ENCODE peak calls at places on chromosomes 16 and 17, in seven cellular contexts. K, C, X, Q, B, U and V are unnamed samples. For H3K4me1, the result is how much of the 10 kb centered on the place peaks cover.

GRCh38 chr17:37220609-37220953 is 155.2 kb upstream of the C17orf78 start:
- DNase-seq in K (peak), C (no peak), X (no peak), Q (no peak), B (no peak), U (no peak), V (no peak)

GRCh38 chr17:705863-706262 is 8.8 kb downstream of the VPS53 start:
- DNase-seq in K (no peak), C (no peak), X (no peak), Q (no peak), B (no peak), U (no peak), V (no peak)

GRCh38 chr16:78286076-78286475 is 186.6 kb downstream of the WWOX start:
- DNase-seq in K (no peak), C (no peak), X (no peak), Q (no peak), B (no peak), U (no peak), V (no peak)

GRCh38 chr16:59259964-59260348 is 525.8 kb upstream of the GOT2 start:
- DNase-seq in K (no peak), C (no peak), X (no peak), Q (no peak), B (no peak), U (no peak), V (no peak)

GRCh38 chr17:30429155-30429554 is 48.1 kb upstream of the GOSR1 start:
- DNase-seq in K (no peak), C (no peak), X (no peak), Q (no peak), B (no peak), U (no peak), V (no peak)

GRCh38 chr17:49817993-49818392 is 29.5 kb downstream of the KAT7 start:
- DNase-seq in K (no peak), C (no peak), X (peak), Q (no peak), B (no peak), U (no peak), V (no peak)

GRCh38 chr17:61361084-61361483 is 38.6 kb upstream of the TBX2 start:
- DNase-seq in K (no peak), C (no peak), X (no peak), Q (no peak), B (no peak), U (no peak), V (no peak)

GRCh38 chr17:48954300-48954755 is 9.7 kb upstream of the SNF8 start:
- DNase-seq in K (peak), C (no peak), X (no peak), Q (no peak), B (no peak), U (no peak), V (no peak)

GRCh38 chr16:55914383-55914782 is 39.2 kb upstream of the CES5A start:
- DNase-seq in K (no peak), C (no peak), X (no peak), Q (no peak), B (no peak), U (no peak), V (no peak)

GRCh38 chr16:11032922-11033291 is 88.5 kb downstream of the CLEC16A start:
- DNase-seq in K (peak), C (no peak), X (no peak), Q (no peak), B (peak), U (peak), V (peak)

GRCh38 chr16:49644143-49644460 is 211.8 kb downstream of the ZNF423 start:
- DNase-seq in K (peak), C (no peak), X (no peak), Q (no peak), B (no peak), U (no peak), V (no peak)

DNA sequence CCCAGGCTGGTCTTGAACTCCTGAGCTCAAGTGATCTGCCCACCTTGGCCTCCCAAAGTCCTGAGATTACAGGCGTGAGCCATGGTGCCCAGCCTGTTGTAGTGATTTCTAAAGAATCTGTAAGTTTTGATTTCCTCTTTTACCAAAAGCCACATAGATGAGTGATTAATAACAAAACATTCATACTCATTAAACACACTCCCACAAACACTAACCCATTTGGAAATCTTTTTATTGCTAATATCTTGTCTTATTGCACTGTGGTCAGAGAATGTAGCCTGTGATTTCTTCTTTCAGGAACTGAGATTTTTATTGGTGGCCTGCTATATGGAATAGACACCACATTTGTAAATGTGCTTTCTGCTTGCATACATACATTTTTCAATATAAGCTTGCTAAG is 31.6 kb downstream of the MYH10 start:
- DNase-seq in K (no peak), C (no peak), X (no peak), Q (no peak), B (no peak), U (no peak), V (no peak)
- H3K27ac ChIP-seq in K (no peak), C (no peak), X (no peak), Q (peak), B (no peak), U (no peak), V (no peak)

GRCh38 chr16:87146676-87147075 is 170.5 kb downstream of the C16orf95 start:
- DNase-seq in K (no peak), C (peak), X (no peak), Q (no peak), B (no peak), U (no peak), V (peak)
- TF ChIP-seq CTCF in K (no peak), C (no peak), X (no peak), Q (no peak), B (no peak), U (no peak), V (no peak)

DNA sequence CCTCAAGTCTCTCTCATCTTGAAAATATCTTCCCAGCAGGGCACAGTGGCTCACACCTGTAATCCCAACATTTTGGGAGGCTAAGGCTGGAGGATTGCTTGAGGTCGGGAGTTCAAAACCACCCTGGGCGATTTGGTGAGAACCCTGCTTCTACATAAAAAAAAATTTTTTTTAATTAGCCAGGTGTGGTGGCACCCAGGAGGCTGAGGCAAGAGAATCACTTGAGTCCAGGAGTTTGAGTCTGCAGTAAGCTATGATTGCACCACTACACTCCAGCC is 13.0 kb upstream of the EEF2K start:
- DNase-seq in K (no peak), C (no peak), X (no peak), Q (no peak), B (no peak), U (no peak), V (no peak)
- H3K4me1 ChIP-seq in K (under half), C (under half), X (under half), Q (under half), B (under half), U (under half), V (under half)

GRCh38 chr17:75649687-75650086 is 16.5 kb downstream of the SMIM5 start:
- DNase-seq in K (no peak), C (peak), X (no peak), Q (no peak), B (no peak), U (no peak), V (no peak)

GRCh38 chr17:75650874-75651273 is 16.1 kb downstream of the RECQL5 start:
- DNase-seq in K (no peak), C (no peak), X (no peak), Q (no peak), B (no peak), U (no peak), V (no peak)

GRCh38 chr17:75654176-75654575 is 12.8 kb downstream of the RECQL5 start:
- DNase-seq in K (no peak), C (peak), X (no peak), Q (no peak), B (no peak), U (no peak), V (no peak)

GRCh38 chr17:75652341-75652740 is 14.6 kb downstream of the RECQL5 start:
- DNase-seq in K (no peak), C (peak), X (no peak), Q (no peak), B (no peak), U (no peak), V (peak)

DNA sequence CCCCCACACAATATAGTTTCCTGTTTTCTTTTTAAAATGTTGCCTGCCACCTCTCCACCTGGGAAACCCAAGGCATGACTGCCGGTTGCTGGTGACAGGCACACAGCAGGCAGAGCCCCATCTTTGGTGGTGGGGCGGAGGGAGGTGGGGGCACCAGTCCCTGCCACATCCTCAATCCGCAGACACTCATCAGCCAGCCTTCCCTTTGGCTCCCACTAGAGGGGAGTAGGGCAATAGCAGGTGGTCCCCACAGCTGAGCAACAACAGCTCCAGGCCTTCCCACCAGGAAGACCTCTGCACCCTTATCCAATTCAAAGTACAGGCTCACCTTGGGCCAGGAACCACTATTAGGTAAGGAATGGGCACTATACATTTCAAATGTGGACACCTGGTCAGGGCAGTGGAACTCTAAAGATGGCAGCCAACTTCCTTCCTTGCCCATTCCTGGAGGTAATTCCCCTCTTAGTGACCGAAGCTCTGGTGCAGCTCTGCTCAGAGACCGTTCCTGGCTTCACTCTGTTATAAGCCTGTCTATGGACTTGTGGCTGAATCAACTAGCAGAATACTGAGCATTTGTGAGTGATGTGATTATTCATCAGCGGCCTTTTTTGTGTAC is 13.9 kb downstream of the RECQL5 start:
- DNase-seq in K (peak), C (peak), X (no peak), Q (no peak), B (no peak), U (no peak), V (no peak)
- H3K27ac ChIP-seq in K (no peak), C (no peak), X (no peak), Q (no peak), B (no peak), U (no peak), V (no peak)

DNA sequence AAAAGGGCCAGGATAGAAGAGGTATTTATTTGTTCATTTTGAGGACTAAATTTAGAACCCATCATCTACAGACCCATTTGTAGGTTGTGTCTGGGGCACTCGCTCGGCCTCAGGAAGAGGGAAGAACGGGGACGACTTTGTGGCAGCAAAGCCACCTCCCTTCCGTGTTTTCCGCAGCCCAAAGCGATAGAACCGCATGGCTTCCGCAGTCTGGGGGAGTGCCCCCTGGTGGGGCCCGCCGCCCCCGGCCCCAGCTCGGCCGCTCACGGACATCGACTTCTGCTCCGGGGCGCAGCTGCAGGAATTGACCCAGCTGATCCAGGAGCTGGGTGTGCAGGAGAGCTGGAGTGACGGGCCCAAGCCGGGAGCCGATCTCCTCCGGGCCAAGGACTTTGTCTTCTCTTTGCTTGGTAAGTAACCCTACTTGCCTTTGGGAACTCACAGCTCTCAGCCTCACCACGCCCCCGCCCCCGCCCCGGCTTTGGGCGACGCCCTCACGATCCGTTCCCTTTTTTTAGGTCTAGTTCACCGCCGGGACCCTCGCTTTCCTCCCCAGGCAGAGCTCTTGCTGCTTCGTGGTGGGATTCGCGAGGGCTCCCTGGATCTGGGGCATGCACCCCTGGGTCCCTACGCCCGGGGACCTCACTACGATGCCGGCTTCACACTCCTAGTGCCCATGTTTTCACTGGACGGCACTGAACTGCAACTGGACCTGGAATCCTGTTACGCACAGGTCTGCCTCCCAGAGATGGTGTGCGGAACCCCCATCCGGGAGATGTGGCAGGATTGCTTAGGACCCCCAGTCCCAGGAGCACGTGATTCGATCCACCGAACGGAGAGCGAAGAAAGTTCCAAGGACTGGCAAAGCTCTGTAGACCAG is 681 bp downstream of the TMEM102 start:
- DNase-seq in K (peak), C (peak), X (peak), Q (no peak), B (peak), U (peak), V (peak)
- TF ChIP-seq CTCF in K (peak), C (no peak), X (peak), Q (no peak), B (no peak), U (no peak), V (no peak)

GRCh38 chr16:1778200-1779179 is 3.9 kb downstream of the SPSB3 start:
- DNase-seq in K (no peak), C (peak), X (no peak), Q (no peak), B (peak), U (no peak), V (no peak)
- H3K4me1 ChIP-seq in K (under half), C (under half), X (under half), Q (under half), B (under half), U (under half), V (under half)

GRCh38 chr16:24983521-24983920 is 31.6 kb downstream of the ARHGAP17 start:
- DNase-seq in K (peak), C (no peak), X (no peak), Q (no peak), B (no peak), U (no peak), V (no peak)
- H3K27ac ChIP-seq in K (peak), C (peak), X (peak), Q (peak), B (peak), U (peak), V (no peak)

GRCh38 chr16:79997257-79997656 is 396.7 kb upstream of the MAF start:
- DNase-seq in K (peak), C (no peak), X (no peak), Q (no peak), B (no peak), U (no peak), V (no peak)
- TF ChIP-seq CTCF in K (peak), C (peak), X (peak), Q (no peak), B (peak), U (peak), V (no peak)